ENCODE peak calls at places on chromosomes 13 and 19, in five cellular contexts. W is ascending aorta, S is gastrocnemius medialis, J is adrenal gland, H is tibial nerve. B is an unnamed sample.

GRCh38 chr13:100063906-100064305 is 25.0 kb upstream of the PCCA start:
- DNase-seq in W (no peak), S (no peak), J (no peak), H (no peak), B (no peak)

GRCh38 chr13:109243311-109243951 is 543.0 kb downstream of the IRS2 start:
- DNase-seq in W (peak), S (peak), J (no peak), H (no peak), B (peak)

GRCh38 chr19:41302624-41303351 is 7.2 kb upstream of the CCDC97 start:
- DNase-seq in W (no peak), S (no peak), J (no peak), H (no peak), B (no peak)

GRCh38 chr13:65154661-65155447 is 2075.3 kb downstream of the PCDH9 start:
- DNase-seq in W (no peak), S (no peak), J (no peak), H (no peak), B (no peak)

GRCh38 chr13:80340643-80341097 is 256 bp downstream of the SPRY2 start:
- DNase-seq in W (no peak), S (no peak), J (peak), H (peak), B (no peak)

GRCh38 chr19:40494191-40494838 is 27.5 kb downstream of the SPTBN4 start:
- DNase-seq in W (no peak), S (no peak), J (no peak), H (no peak), B (no peak)

GRCh38 chr13:89066868-89067466 is 1395.8 kb downstream of the SLITRK5 start:
- DNase-seq in W (no peak), S (no peak), J (peak), H (peak), B (no peak)

GRCh38 chr13:46721054-46721453 is 75.9 kb downstream of the ESD start:
- DNase-seq in W (peak), S (no peak), J (peak), H (peak), B (peak)

GRCh38 chr19:51158474-51159129 is 16.5 kb downstream of the SIGLEC7 start:
- DNase-seq in W (peak), S (no peak), J (peak), H (peak), B (no peak)

GRCh38 chr13:27295096-27295495 is 24.5 kb downstream of the RASL11A start:
- DNase-seq in W (no peak), S (no peak), J (no peak), H (no peak), B (no peak)

GRCh38 chr13:59766236-59766635 is 397.5 kb downstream of the DIAPH3 start:
- DNase-seq in W (no peak), S (no peak), J (no peak), H (no peak), B (no peak)

GRCh38 chr19:21586341-21587116 is 81.1 kb downstream of the ZNF429 start:
- DNase-seq in W (no peak), S (no peak), J (peak), H (no peak), B (no peak)

GRCh38 chr13:105979586-105979985 is 555.9 kb downstream of the EFNB2 start:
- DNase-seq in W (no peak), S (no peak), J (no peak), H (no peak), B (no peak)

GRCh38 chr19:31693131-31693700 is 344.0 kb upstream of the TSHZ3 start:
- DNase-seq in W (no peak), S (no peak), J (no peak), H (no peak), B (no peak)

GRCh38 chr13:94195715-94196114 is 283.8 kb downstream of the DCT start:
- DNase-seq in W (no peak), S (no peak), J (no peak), H (no peak), B (peak)

GRCh38 chr13:25881136-25881926 is 170.5 kb downstream of the SHISA2 start:
- DNase-seq in W (no peak), S (no peak), J (no peak), H (no peak), B (no peak)

GRCh38 chr13:97753269-97753668 is 200.2 kb upstream of the IPO5 start:
- DNase-seq in W (no peak), S (no peak), J (no peak), H (no peak), B (no peak)

GRCh38 chr19:15900504-15900903 is 2.6 kb upstream of the CYP4F2 start:
- DNase-seq in W (no peak), S (no peak), J (no peak), H (no peak), B (no peak)

GRCh38 chr19:1041835-1042685 is 2.2 kb downstream of the ABCA7 start:
- DNase-seq in W (no peak), S (peak), J (no peak), H (no peak), B (no peak)

GRCh38 chr13:100436099-100436498 is 152.5 kb downstream of the GGACT start:
- DNase-seq in W (no peak), S (no peak), J (no peak), H (no peak), B (no peak)

GRCh38 chr13:59356607-59357006 is 807.1 kb downstream of the DIAPH3 start:
- DNase-seq in W (peak), S (peak), J (peak), H (peak), B (no peak)

GRCh38 chr19:39599116-39599515 is 3.2 kb upstream of the LGALS13 start:
- DNase-seq in W (no peak), S (no peak), J (peak), H (no peak), B (no peak)

GRCh38 chr19:29415507-29415906 is 110.3 kb upstream of the VSTM2B start:
- DNase-seq in W (no peak), S (no peak), J (no peak), H (no peak), B (no peak)

GRCh38 chr13:110875243-110875642 is 39.6 kb downstream of the ANKRD10 start:
- DNase-seq in W (no peak), S (no peak), J (no peak), H (no peak), B (no peak)

GRCh38 chr13:110873639-110874507 is 41.0 kb downstream of the ANKRD10 start:
- DNase-seq in W (no peak), S (no peak), J (no peak), H (no peak), B (no peak)

GRCh38 chr13:110874508-110874960 is 40.3 kb downstream of the ANKRD10 start:
- DNase-seq in W (peak), S (peak), J (peak), H (peak), B (no peak)

GRCh38 chr13:110877737-110878136 is 37.1 kb downstream of the ANKRD10 start:
- DNase-seq in W (no peak), S (no peak), J (no peak), H (no peak), B (no peak)

DNA sequence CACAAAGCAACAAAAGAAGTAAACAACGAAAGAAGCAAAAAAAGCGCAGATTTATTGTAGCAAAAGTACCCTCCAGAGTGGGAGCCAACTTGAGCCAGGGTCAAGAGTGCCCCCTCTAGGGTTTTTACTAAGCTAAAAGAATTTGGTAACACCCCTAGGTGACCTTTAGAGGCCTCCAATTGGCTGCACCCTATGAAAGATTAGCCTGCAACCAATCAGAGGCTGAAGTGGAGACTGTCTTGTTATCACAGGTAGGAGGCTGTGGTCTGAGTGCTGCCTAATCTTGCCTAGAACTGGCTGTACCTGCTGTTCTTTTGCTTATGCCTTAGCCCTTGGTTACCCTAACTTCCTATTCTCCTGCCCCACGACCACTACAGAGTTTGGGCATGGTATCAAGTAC is 38.3 kb downstream of the ANKRD10 start:
- DNase-seq in W (no peak), S (no peak), J (no peak), H (no peak), B (no peak)
- TF ChIP-seq CTCF in W (no peak), S (no peak), J (no peak), H (no peak), B (no peak)

GRCh38 chr19:18361646-18362045 is 21.2 kb downstream of the PGPEP1 start:
- DNase-seq in W (no peak), S (no peak), J (no peak), H (no peak), B (no peak)

GRCh38 chr19:18357041-18357440 is 16.6 kb downstream of the PGPEP1 start:
- DNase-seq in W (no peak), S (no peak), J (no peak), H (no peak), B (no peak)

GRCh38 chr19:18362934-18363542 is 22.6 kb downstream of the PGPEP1 start:
- DNase-seq in W (no peak), S (no peak), J (peak), H (no peak), B (no peak)

GRCh38 chr19:18353378-18354005 is 13.1 kb downstream of the PGPEP1 start:
- DNase-seq in W (no peak), S (no peak), J (no peak), H (no peak), B (no peak)

GRCh38 chr19:18357442-18358264 is 17.3 kb downstream of the PGPEP1 start:
- DNase-seq in W (no peak), S (no peak), J (peak), H (no peak), B (no peak)
- TF ChIP-seq CTCF in W (no peak), S (no peak), J (no peak), H (no peak), B (no peak)

GRCh38 chr19:45667620-45668341 is at the start of gene GIPR:
- DNase-seq in W (no peak), S (no peak), J (peak), H (no peak), B (no peak)

GRCh38 chr19:45659096-45659729 is 8.8 kb upstream of the GIPR start:
- DNase-seq in W (no peak), S (no peak), J (no peak), H (no peak), B (no peak)

GRCh38 chr19:45668342-45668871 is 386 bp downstream of the GIPR start:
- DNase-seq in W (no peak), S (no peak), J (no peak), H (no peak), B (no peak)

GRCh38 chr19:45664575-45664974 is 3.4 kb upstream of the GIPR start:
- DNase-seq in W (no peak), S (no peak), J (no peak), H (no peak), B (no peak)

DNA sequence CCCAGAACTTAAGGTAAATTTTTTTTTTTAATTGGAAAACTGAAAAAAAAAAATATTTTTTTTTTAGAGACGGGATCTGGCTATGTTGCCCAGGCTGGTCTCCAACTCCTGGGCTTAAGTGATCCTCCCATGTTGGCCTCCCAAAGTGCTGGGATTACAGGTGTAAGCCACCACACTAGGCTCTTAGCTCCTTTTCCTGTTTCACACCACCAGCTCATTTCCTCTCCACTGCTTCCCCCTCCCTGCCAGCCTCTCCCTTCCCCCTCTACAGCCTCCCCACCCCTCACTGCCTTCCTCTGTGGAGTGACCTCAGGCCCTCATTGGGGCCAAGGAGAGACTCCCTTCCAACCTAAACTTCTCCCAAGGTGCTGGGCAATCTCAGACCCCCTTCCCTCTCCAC is 4.2 kb upstream of the GIPR start:
- DNase-seq in W (no peak), S (no peak), J (no peak), H (no peak), B (no peak)
- TF ChIP-seq CTCF in W (no peak), S (no peak), J (no peak), H (no peak), B (no peak)

DNA sequence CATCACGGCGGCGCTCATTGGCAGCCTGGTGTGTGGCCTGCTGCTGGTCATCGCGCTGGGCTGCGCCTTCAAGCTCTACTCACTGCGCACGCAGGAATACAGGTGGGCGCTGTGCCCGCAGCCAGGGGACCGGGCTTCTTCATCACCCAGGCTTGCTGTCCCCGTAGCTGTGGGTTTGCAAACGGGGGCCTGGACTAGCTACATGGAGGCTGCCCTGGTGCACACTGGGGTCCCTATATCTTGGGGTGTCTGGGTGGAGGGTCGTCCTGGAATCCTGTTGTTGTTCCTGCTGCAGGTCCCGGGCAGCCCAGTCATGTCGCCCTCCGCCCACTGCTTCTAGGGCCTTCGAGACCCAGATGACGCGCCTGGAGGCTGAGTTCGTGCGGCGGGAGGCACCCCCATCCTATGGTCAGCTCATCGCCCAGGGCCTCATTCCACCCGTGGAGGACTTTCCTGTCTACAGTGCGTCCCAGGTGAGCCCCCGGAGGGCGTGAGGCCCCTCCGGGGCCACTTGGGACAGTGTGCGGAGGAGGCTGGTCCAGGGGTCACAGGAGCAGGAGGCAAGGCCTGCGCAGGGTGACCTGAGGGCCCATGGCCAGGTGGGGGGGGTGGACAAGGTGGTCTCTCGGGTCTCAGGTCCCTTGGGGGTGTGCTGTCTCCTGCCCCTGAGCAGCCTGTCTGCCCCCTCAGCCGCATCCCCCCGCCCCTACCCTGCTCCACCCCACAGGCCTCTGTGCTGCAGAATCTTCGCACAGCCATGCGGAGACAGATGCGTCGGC is 12.3 kb downstream of the LRP3 start:
- DNase-seq in W (no peak), S (no peak), J (no peak), H (no peak), B (no peak)
- TF ChIP-seq CTCF in W (no peak), S (no peak), J (no peak), H (no peak), B (no peak)

GRCh38 chr13:30932481-30933333 is at the start of gene TEX26:
- DNase-seq in W (no peak), S (no peak), J (no peak), H (no peak), B (no peak)
- TF ChIP-seq CTCF in W (no peak), S (no peak), J (no peak), H (no peak), B (no peak)